ENCODE peak calls at places on chromosomes 11 and 22, in four cellular contexts. N, K, O and J are unnamed samples.

GRCh38 chr11:85991514-85991913 is 77.4 kb downstream of the PICALM start:
- DNase-seq in O (no peak), N (no peak), K (no peak), J (no peak)

GRCh38 chr11:58675344-58676155 is 53.1 kb downstream of the CNTF start:
- DNase-seq in K (peak), O (peak), N (peak), J (peak)

GRCh38 chr22:20089226-20089976 is 9.4 kb downstream of the DGCR8 start:
- DNase-seq in N (no peak), O (no peak), K (no peak), J (no peak)

GRCh38 chr22:27804016-27804415 is 2.5 kb upstream of the MN1 start:
- DNase-seq in N (no peak), K (no peak), O (no peak), J (no peak)

GRCh38 chr11:7578276-7578955 is 64.6 kb downstream of the PPFIBP2 start:
- DNase-seq in O (no peak), K (no peak), N (no peak), J (no peak)

GRCh38 chr11:67054851-67055523 is 1.7 kb upstream of the RHOD start:
- DNase-seq in O (no peak), K (peak), N (peak), J (peak)

GRCh38 chr11:19711911-19712280 is 741 bp upstream of the NAV2 start:
- DNase-seq in N (no peak), O (no peak), K (peak), J (peak)

GRCh38 chr11:56624661-56625110 is 10.0 kb upstream of the OR5M1 start:
- DNase-seq in K (no peak), O (no peak), N (peak), J (peak)

GRCh38 chr11:125326126-125326525 is 161.6 kb downstream of the PKNOX2 start:
- DNase-seq in K (no peak), O (no peak), N (no peak), J (no peak)

GRCh38 chr22:48940266-48940987 is 887.2 kb downstream of the BRD1 start:
- DNase-seq in O (no peak), K (no peak), N (no peak), J (no peak)

GRCh38 chr11:23123766-23124165 is 263.5 kb upstream of the CCDC179 start:
- DNase-seq in O (no peak), K (no peak), N (no peak), J (no peak)

GRCh38 chr22:30821381-30821780 is 126.7 kb downstream of the OSBP2 start:
- DNase-seq in N (no peak), O (no peak), K (no peak), J (no peak)

GRCh38 chr22:26826431-26826935 is 169.1 kb downstream of the MIAT start:
- DNase-seq in O (no peak), K (no peak), N (no peak), J (no peak)

GRCh38 chr11:88131764-88132470 is 43.3 kb downstream of the RAB38 start:
- DNase-seq in N (no peak), O (no peak), K (no peak), J (no peak)

GRCh38 chr11:48075637-48076036 is 95.3 kb downstream of the PTPRJ start:
- DNase-seq in O (no peak), K (no peak), N (no peak), J (no peak)

GRCh38 chr11:64553554-64554201 is 37.3 kb upstream of the SLC22A12 start:
- DNase-seq in K (peak), N (peak), O (peak), J (peak)

GRCh38 chr11:5665746-5666395 is 19.0 kb downstream of the TRIM5 start:
- DNase-seq in O (no peak), N (no peak), K (no peak), J (no peak)